ENCODE peak calls at places on chromosomes 5 and 9, in four cellular contexts. One of them, this sample, is unnamed.

GRCh38 chr5:318341-318897 is 3.1 kb upstream of the AHRR start:
- DNase-seq in heart left ventricle: no peak
- DNase-seq in GM23338: peak; percentile 20
- DNase-seq in aorta: no peak
- DNase-seq in this sample: no peak

GRCh38 chr5:3375586-3376311 is 219.9 kb upstream of the IRX1 start:
- DNase-seq in heart left ventricle: no peak
- DNase-seq in GM23338: no peak
- DNase-seq in aorta: no peak
- DNase-seq in this sample: no peak

GRCh38 chr9:112811518-112811917 is 61.0 kb downstream of the SNX30 start:
- DNase-seq in heart left ventricle: no peak
- DNase-seq in GM23338: no peak
- DNase-seq in aorta: no peak
- DNase-seq in this sample: no peak

GRCh38 chr5:173056783-173057061 is 570 bp downstream of the CREBRF start:
- DNase-seq in heart left ventricle: no peak
- DNase-seq in GM23338: no peak
- DNase-seq in aorta: no peak
- DNase-seq in this sample: peak; percentile 91

GRCh38 chr9:4193391-4193790 is 106.5 kb downstream of the GLIS3 start:
- DNase-seq in heart left ventricle: no peak
- DNase-seq in GM23338: no peak
- DNase-seq in aorta: no peak
- DNase-seq in this sample: no peak

GRCh38 chr5:396715-397032 is 46.3 kb upstream of the EXOC3 start:
- DNase-seq in heart left ventricle: no peak
- DNase-seq in GM23338: no peak
- DNase-seq in aorta: peak; percentile 33
- DNase-seq in this sample: no peak

GRCh38 chr9:110217656-110218099 is 9.7 kb upstream of the C9orf152 start:
- DNase-seq in heart left ventricle: no peak
- DNase-seq in GM23338: peak; percentile 78
- DNase-seq in aorta: no peak
- DNase-seq in this sample: peak; percentile 52

GRCh38 chr9:109417054-109417453 is 81.1 kb downstream of the PTPN3 start:
- DNase-seq in heart left ventricle: no peak
- DNase-seq in GM23338: no peak
- DNase-seq in aorta: no peak
- DNase-seq in this sample: no peak

GRCh38 chr5:138950411-138951011 is 75.4 kb upstream of the LRRTM2 start:
- DNase-seq in heart left ventricle: no peak
- DNase-seq in GM23338: no peak
- DNase-seq in aorta: no peak
- DNase-seq in this sample: no peak

GRCh38 chr9:29556746-29557145 is 1983.5 kb upstream of the C9orf72 start:
- DNase-seq in heart left ventricle: no peak
- DNase-seq in GM23338: no peak
- DNase-seq in aorta: no peak
- DNase-seq in this sample: no peak

GRCh38 chr9:92633879-92634278 is 36.1 kb downstream of the IPPK start:
- DNase-seq in heart left ventricle: no peak
- DNase-seq in GM23338: no peak
- DNase-seq in aorta: peak; percentile 42
- DNase-seq in this sample: no peak

GRCh38 chr5:112491257-112491656 is 72.2 kb upstream of the EPB41L4A start:
- DNase-seq in heart left ventricle: no peak
- DNase-seq in GM23338: peak; percentile 67
- DNase-seq in aorta: no peak
- DNase-seq in this sample: peak; percentile 7

GRCh38 chr9:89536145-89536574 is 38.2 kb upstream of the SEMA4D start:
- DNase-seq in heart left ventricle: no peak
- DNase-seq in GM23338: no peak
- DNase-seq in aorta: no peak
- DNase-seq in this sample: no peak

GRCh38 chr5:160369990-160370712 is at the start of gene C1QTNF2:
- DNase-seq in heart left ventricle: peak; percentile 71
- DNase-seq in GM23338: peak; percentile 85
- DNase-seq in aorta: peak; percentile 79
- DNase-seq in this sample: peak; percentile 78

GRCh38 chr5:73735032-73735734 is 109.2 kb downstream of the ARHGEF28 start:
- DNase-seq in heart left ventricle: no peak
- DNase-seq in GM23338: no peak
- DNase-seq in aorta: no peak
- DNase-seq in this sample: no peak

GRCh38 chr5:173265433-173265832 is 30.4 kb upstream of the NKX2-5 start:
- DNase-seq in heart left ventricle: peak; percentile 91
- DNase-seq in GM23338: no peak
- DNase-seq in aorta: no peak
- DNase-seq in this sample: no peak

GRCh38 chr9:114004221-114004716 is 73.8 kb downstream of the AMBP start:
- DNase-seq in heart left ventricle: peak; percentile 78
- DNase-seq in GM23338: no peak
- DNase-seq in aorta: peak; percentile 88
- DNase-seq in this sample: no peak

GRCh38 chr5:176647870-176648466 is 684 bp downstream of the TSPAN17 start:
- DNase-seq in heart left ventricle: peak; percentile 54
- DNase-seq in GM23338: peak; percentile 43
- DNase-seq in aorta: no peak
- DNase-seq in this sample: peak; percentile 59

GRCh38 chr9:133538176-133538575 is 3.7 kb downstream of the ADAMTSL2 start:
- DNase-seq in heart left ventricle: no peak
- DNase-seq in GM23338: no peak
- DNase-seq in aorta: no peak
- DNase-seq in this sample: no peak

GRCh38 chr5:138653502-138653901 is 78.3 kb upstream of the HSPA9 start:
- DNase-seq in heart left ventricle: no peak
- DNase-seq in GM23338: peak; percentile 46
- DNase-seq in aorta: no peak
- DNase-seq in this sample: no peak

GRCh38 chr5:172370648-172371248 is 83.6 kb downstream of the SH3PXD2B start:
- DNase-seq in heart left ventricle: no peak
- DNase-seq in GM23338: peak; percentile 87
- DNase-seq in aorta: no peak
- DNase-seq in this sample: peak; percentile 56

GRCh38 chr5:99460701-99461100 is 531.9 kb upstream of the CHD1 start:
- DNase-seq in heart left ventricle: no peak
- DNase-seq in GM23338: no peak
- DNase-seq in aorta: no peak
- DNase-seq in this sample: no peak

DNA sequence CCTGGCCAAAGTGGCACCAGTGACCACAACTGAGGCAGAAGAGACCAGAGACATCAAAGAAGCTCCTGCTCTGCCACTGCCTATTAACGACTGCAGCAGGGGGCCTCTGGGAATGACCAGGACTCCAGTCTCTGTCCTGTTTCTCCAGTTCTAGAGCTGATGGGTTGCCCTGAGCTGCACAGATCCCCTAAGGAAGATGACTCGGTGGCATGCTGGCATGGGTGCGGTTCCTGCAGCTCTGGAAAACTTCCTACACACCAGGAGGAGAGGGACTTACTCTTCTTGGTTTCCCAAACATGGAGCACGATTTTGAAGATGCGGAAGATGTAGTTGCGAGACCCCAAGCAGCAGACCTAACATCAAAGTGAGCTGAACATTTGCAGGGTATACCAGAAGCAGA is 2.7 kb downstream of the SLIT3 start:
- DNase-seq in heart left ventricle: no peak
- DNase-seq in GM23338: no peak
- DNase-seq in aorta: no peak
- DNase-seq in this sample: no peak
- H3K4me3 ChIP-seq in heart left ventricle: no peak overlapping the region
- H3K4me3 ChIP-seq in GM23338: no peak overlapping the region
- H3K4me3 ChIP-seq in aorta: no peak overlapping the region
- H3K4me3 ChIP-seq in this sample: no peak overlapping the region

GRCh38 chr5:143311428-143311827 is 92.1 kb downstream of the NR3C1 start:
- DNase-seq in heart left ventricle: no peak
- DNase-seq in GM23338: peak; percentile 6
- DNase-seq in aorta: no peak
- DNase-seq in this sample: no peak
- H3K4me3 ChIP-seq in heart left ventricle: no peak overlapping the region
- H3K4me3 ChIP-seq in GM23338: no peak overlapping the region
- H3K4me3 ChIP-seq in aorta: no peak overlapping the region
- H3K4me3 ChIP-seq in this sample: no peak overlapping the region

DNA sequence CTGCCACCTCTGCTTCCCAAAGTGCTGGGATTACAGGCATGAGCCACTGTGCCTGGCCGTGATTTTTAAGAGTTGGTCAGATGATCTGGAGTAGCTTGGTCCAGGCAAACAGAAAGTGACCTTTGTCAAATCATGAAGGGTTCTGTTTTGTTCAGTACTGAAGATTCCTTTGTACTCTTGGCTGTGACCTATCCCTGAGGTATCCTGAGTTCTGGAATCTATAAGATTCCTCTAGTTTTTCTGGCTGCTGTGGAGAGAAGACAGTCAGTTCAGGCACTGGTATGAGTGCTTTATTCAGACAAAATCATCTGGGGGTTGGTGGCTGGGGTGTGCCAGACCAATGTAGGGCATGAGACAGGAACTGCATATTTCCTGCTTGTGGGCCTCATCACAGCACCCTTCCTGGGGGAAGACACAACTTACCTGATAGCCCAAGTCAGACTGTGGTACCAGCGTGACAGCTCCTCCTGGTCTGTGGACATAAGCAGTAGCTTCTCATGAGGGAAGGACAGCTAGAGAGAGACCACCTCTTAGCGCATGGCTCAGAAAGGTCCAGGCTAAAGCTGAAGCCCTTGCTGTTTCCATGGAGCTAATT is 3.1 kb downstream of the ARHGEF39 start:
- DNase-seq in heart left ventricle: no peak
- DNase-seq in GM23338: no peak
- DNase-seq in aorta: no peak
- DNase-seq in this sample: no peak
- H3K4me3 ChIP-seq in heart left ventricle: no peak overlapping the region
- H3K4me3 ChIP-seq in GM23338: no peak overlapping the region
- H3K4me3 ChIP-seq in aorta: no peak overlapping the region
- H3K4me3 ChIP-seq in this sample: no peak overlapping the region

DNA sequence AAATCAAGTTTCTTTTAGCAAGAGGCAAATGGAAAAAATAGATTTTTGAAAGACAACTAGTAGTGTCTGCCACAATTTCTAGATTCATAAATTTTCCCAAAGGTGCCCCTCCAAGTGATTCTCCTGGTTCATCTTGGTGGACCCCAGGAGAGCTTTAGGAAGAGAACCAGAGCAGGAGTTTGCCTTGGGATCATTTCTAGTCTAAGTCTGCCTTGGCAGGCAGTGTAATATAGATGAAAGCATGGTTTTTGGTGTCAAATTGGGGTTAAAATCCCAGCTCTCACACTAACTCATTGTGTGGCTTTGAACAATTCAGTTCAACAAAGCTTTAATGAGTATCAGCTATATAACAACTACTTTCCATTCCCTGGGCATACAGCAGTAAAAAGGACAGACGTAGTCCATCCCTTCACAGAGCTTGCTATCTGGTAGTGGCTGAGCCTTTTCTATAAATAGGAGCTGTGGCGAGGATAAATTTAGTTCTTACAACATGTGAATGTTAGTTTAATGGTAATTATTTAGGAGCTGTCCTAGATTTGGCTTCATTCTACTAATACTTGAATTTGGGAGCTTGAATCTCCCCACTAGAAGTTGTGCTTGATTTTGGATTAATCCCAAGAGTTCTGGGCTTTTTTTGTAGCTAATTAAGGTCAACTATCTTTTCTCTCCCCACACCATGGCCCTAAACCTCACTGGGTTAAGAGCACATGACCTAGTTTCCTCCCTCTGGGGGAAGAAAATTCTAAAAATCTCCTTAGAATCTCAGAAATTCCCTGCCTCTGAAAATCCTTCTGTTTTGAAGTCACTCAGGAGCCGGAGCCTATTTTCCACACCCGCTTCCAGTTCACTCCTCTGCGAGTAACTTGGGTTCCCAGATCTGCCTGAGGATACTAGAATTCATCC is 197.8 kb downstream of the PCSK1 start:
- DNase-seq in heart left ventricle: no peak
- DNase-seq in GM23338: no peak
- DNase-seq in aorta: no peak
- DNase-seq in this sample: no peak
- H3K4me3 ChIP-seq in heart left ventricle: no peak overlapping the region
- H3K4me3 ChIP-seq in GM23338: no peak overlapping the region
- H3K4me3 ChIP-seq in aorta: no peak overlapping the region
- H3K4me3 ChIP-seq in this sample: no peak overlapping the region

GRCh38 chr9:136586391-136586790 is 40.5 kb upstream of the NOTCH1 start:
- DNase-seq in heart left ventricle: peak; percentile 22
- DNase-seq in GM23338: no peak
- DNase-seq in aorta: no peak
- DNase-seq in this sample: no peak

GRCh38 chr9:136585531-136586120 is 39.8 kb upstream of the NOTCH1 start:
- DNase-seq in heart left ventricle: peak; percentile 25
- DNase-seq in GM23338: no peak
- DNase-seq in aorta: no peak
- DNase-seq in this sample: no peak

GRCh38 chr9:136587944-136588662 is 42.3 kb upstream of the NOTCH1 start:
- DNase-seq in heart left ventricle: peak; percentile 52
- DNase-seq in GM23338: peak; percentile 99
- DNase-seq in aorta: no peak
- DNase-seq in this sample: peak; percentile 90

GRCh38 chr9:136588663-136589464 is 43.0 kb upstream of the NOTCH1 start:
- DNase-seq in heart left ventricle: peak; percentile 28
- DNase-seq in GM23338: no peak
- DNase-seq in aorta: no peak
- DNase-seq in this sample: no peak

GRCh38 chr9:136587145-136587943 is 41.5 kb upstream of the NOTCH1 start:
- DNase-seq in heart left ventricle: peak; percentile 90
- DNase-seq in GM23338: peak; percentile 93
- DNase-seq in aorta: peak; percentile 86
- DNase-seq in this sample: peak; percentile 93
- H3K4me3 ChIP-seq in heart left ventricle: peak overlapping the region; percentile 0
- H3K4me3 ChIP-seq in GM23338: peak overlapping the region; percentile 49
- H3K4me3 ChIP-seq in aorta: no peak overlapping the region
- H3K4me3 ChIP-seq in this sample: peak overlapping the region; percentile 34

GRCh38 chr5:77167695-77168111 is 42.8 kb upstream of the PDE8B start:
- DNase-seq in heart left ventricle: peak; percentile 35
- DNase-seq in GM23338: no peak
- DNase-seq in aorta: no peak
- DNase-seq in this sample: no peak
- H3K4me3 ChIP-seq in heart left ventricle: no peak overlapping the region
- H3K4me3 ChIP-seq in GM23338: no peak overlapping the region
- H3K4me3 ChIP-seq in aorta: no peak overlapping the region
- H3K4me3 ChIP-seq in this sample: no peak overlapping the region

This sample was measured in neural progenitor cell.